ENCODE peak calls at places on chromosomes 4 and X, in four cellular contexts. R, I, P and F are unnamed samples.

GRCh38 chr4:71593306-71593705 is 190.6 kb downstream of the GC start:
- DNase-seq in R (no peak), I (no peak), P (no peak), F (no peak)

GRCh38 chr4:139282375-139283075 is 2.5 kb upstream of the MGARP start:
- DNase-seq in R (no peak), I (no peak), P (no peak), F (no peak)

GRCh38 chrX:139204903-139205667 is 325.5 kb upstream of the F9 start:
- DNase-seq in R (no peak), I (peak), P (no peak), F (no peak)

GRCh38 chr4:182770259-182770968 is 146.8 kb downstream of the DCTD start:
- DNase-seq in R (no peak), I (no peak), P (no peak), F (no peak)

GRCh38 chr4:85548116-85548515 is 73.2 kb downstream of the ARHGAP24 start:
- DNase-seq in R (no peak), I (no peak), P (no peak), F (no peak)

GRCh38 chrX:63275127-63275526 is 76.0 kb downstream of the SPIN4 start:
- DNase-seq in R (no peak), I (peak), P (peak), F (peak)

GRCh38 chr4:95129708-95130343 is 372.1 kb downstream of the BMPR1B start:
- DNase-seq in R (no peak), I (no peak), P (no peak), F (peak)

GRCh38 chr4:675036-675804 is 878 bp downstream of the MYL5 start:
- DNase-seq in R (no peak), I (peak), P (no peak), F (peak)

GRCh38 chrX:54799046-54799445 is 991 bp upstream of the ITIH6 start:
- DNase-seq in R (no peak), I (no peak), P (no peak), F (no peak)

GRCh38 chrX:42396136-42396535 is 381.8 kb downstream of the PPP1R2C start:
- DNase-seq in R (no peak), I (no peak), P (no peak), F (no peak)

GRCh38 chr4:41747230-41748055 is 1.1 kb downstream of the PHOX2B start:
- DNase-seq in R (no peak), I (no peak), P (no peak), F (no peak)

GRCh38 chr4:14096406-14096965 is 469.0 kb upstream of the BOD1L1 start:
- DNase-seq in R (no peak), I (no peak), P (no peak), F (no peak)

GRCh38 chrX:134431894-134432293 is 28.1 kb upstream of the HPRT1 start:
- DNase-seq in R (no peak), I (no peak), P (no peak), F (no peak)

GRCh38 chr4:169315530-169316306 is 45.0 kb upstream of the SH3RF1 start:
- DNase-seq in R (no peak), I (no peak), P (no peak), F (no peak)

GRCh38 chr4:39763714-39764572 is 66.0 kb downstream of the UBE2K start:
- DNase-seq in R (no peak), I (no peak), P (no peak), F (peak)

GRCh38 chr4:1417522-1418390 is 11.5 kb upstream of the NKX1-1 start:
- DNase-seq in R (no peak), I (peak), P (no peak), F (no peak)

GRCh38 chr4:138062929-138063328 is 179.2 kb downstream of the SLC7A11 start:
- DNase-seq in R (no peak), I (no peak), P (no peak), F (no peak)

GRCh38 chr4:2981256-2981804 is 18.0 kb downstream of the GRK4 start:
- DNase-seq in R (no peak), I (no peak), P (no peak), F (peak)

GRCh38 chrX:14927391-14927790 is 54.2 kb downstream of the MOSPD2 start:
- DNase-seq in R (no peak), I (no peak), P (no peak), F (no peak)

GRCh38 chr4:40576651-40577480 is 52.8 kb downstream of the RBM47 start:
- DNase-seq in R (no peak), I (peak), P (no peak), F (peak)

GRCh38 chr4:163077611-163078010 is 89.1 kb downstream of the NAF1 start:
- DNase-seq in R (no peak), I (no peak), P (no peak), F (no peak)